ENCODE peak calls at places on chromosomes 1 and 21, in ten cellular contexts. M is SK-N-SH, H is breast epithelium, N is GM23338, I is sigmoid colon, X is suprapubic skin, L is vagina, R is HL-60, K is stomach, G is transverse colon. P is an unnamed sample.

GRCh38 chr1:115429884-115430283 is 91.8 kb upstream of the NGF start:
- DNase-seq in M (no peak), H (no peak), N (no peak), I (no peak), X (no peak), L (no peak), R (no peak), K (no peak), G (no peak), P (no peak)

GRCh38 chr1:64052777-64053176 is 150.6 kb upstream of the UBE2U start:
- DNase-seq in M (no peak), H (no peak), N (no peak), I (no peak), X (no peak), L (no peak), R (no peak), K (no peak), G (no peak), P (no peak)

GRCh38 chr21:44748621-44749020 is 37.2 kb upstream of the TSPEAR start:
- DNase-seq in M (no peak), H (no peak), N (peak), I (no peak), X (no peak), L (no peak), R (no peak), K (no peak), G (no peak), P (peak)

GRCh38 chr1:234782057-234782800 is 172.3 kb upstream of the IRF2BP2 start:
- DNase-seq in M (no peak), H (no peak), N (no peak), I (peak), X (no peak), L (no peak), R (no peak), K (no peak), G (no peak), P (no peak)

GRCh38 chr1:15696956-15697521 is 12.9 kb downstream of the PLEKHM2 start:
- DNase-seq in M (no peak), H (no peak), N (no peak), I (no peak), X (no peak), L (no peak), R (peak), K (no peak), G (peak), P (peak)

GRCh38 chr1:92949937-92950817 is 11.1 kb downstream of the DIPK1A start:
- DNase-seq in M (no peak), H (no peak), N (no peak), I (no peak), X (no peak), L (no peak), R (no peak), K (no peak), G (no peak), P (no peak)

GRCh38 chr21:31630062-31630711 is 29.3 kb upstream of the SOD1 start:
- DNase-seq in M (no peak), H (peak), N (no peak), I (no peak), X (no peak), L (no peak), R (no peak), K (peak), G (no peak), P (no peak)

GRCh38 chr1:159444507-159444906 is 5.0 kb downstream of the OR10J1 start:
- DNase-seq in M (no peak), H (no peak), N (no peak), I (no peak), X (no peak), L (no peak), R (no peak), K (no peak), G (no peak), P (no peak)

GRCh38 chr1:4101434-4102150 is 201.5 kb upstream of the C1orf174 start:
- DNase-seq in M (no peak), H (no peak), N (no peak), I (peak), X (no peak), L (no peak), R (no peak), K (no peak), G (no peak), P (no peak)

GRCh38 chr21:44723177-44724131 is 12.1 kb upstream of the TSPEAR start:
- DNase-seq in M (no peak), H (no peak), N (peak), I (no peak), X (peak), L (no peak), R (no peak), K (no peak), G (no peak), P (no peak)

GRCh38 chr1:55951291-55951690 is 628.1 kb downstream of the PLPP3 start:
- DNase-seq in M (no peak), H (no peak), N (no peak), I (no peak), X (no peak), L (no peak), R (no peak), K (no peak), G (no peak), P (no peak)

GRCh38 chr1:10211805-10212405 is 1.5 kb downstream of the KIF1B start:
- DNase-seq in M (peak), H (no peak), N (no peak), I (no peak), X (peak), L (peak), R (no peak), K (no peak), G (no peak), P (peak)

GRCh38 chr1:203546274-203546673 is 52.3 kb downstream of the OPTC start:
- DNase-seq in M (no peak), H (no peak), N (no peak), I (no peak), X (no peak), L (no peak), R (no peak), K (no peak), G (no peak), P (no peak)

GRCh38 chr1:201383647-201384405 is 6.3 kb upstream of the TNNT2 start:
- DNase-seq in M (no peak), H (no peak), N (no peak), I (no peak), X (no peak), L (no peak), R (no peak), K (no peak), G (no peak), P (no peak)

GRCh38 chr21:45640001-45640887 is 3.3 kb upstream of the PCBP3 start:
- DNase-seq in M (peak), H (no peak), N (peak), I (no peak), X (no peak), L (peak), R (peak), K (no peak), G (no peak), P (no peak)

DNA sequence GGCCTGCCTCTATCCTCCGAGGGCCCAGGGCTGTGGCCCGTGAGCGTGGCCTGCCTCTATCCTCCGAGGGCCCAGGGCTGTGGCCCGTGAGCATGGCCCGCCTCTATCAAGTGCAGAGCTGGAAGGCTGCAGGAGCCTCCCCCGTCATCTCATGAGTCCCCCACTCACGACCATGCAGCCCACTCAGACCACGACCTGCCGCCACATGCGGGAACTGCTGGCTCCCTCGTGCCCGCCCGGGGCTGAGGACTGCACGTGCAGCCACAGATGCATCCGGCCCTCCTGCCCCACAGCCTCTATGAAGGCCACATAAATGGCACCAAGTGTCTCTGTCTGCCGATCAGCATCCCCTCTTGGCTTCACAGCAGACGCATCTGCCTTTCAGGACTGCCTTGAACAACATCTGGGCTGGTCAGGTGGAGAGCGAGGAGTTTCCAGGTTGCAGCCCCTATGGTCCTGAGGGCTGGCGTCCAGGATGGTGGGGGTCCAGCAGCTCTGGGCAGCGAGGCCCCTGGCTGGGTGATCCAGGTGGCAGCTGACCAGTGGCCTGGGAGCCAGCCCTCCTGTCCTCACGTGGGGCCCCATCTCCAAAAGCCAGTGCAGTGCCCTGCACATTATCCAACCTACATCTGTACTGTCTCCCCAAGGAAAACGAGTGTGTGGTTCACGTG is 103.3 kb downstream of the PDE9A start:
- DNase-seq in M (no peak), H (no peak), N (no peak), I (no peak), X (no peak), L (no peak), R (no peak), K (no peak), G (no peak), P (peak)
- TF ChIP-seq POLR2AphosphoS5 in M (no peak), H (no peak), N (no peak), I (no peak), X (no peak), L (no peak), R (no peak), K (no peak), G (no peak), P (no peak)

GRCh38 chr1:78619029-78619428 is 1.2 kb upstream of the IFI44L start:
- DNase-seq in M (no peak), H (no peak), N (no peak), I (no peak), X (no peak), L (no peak), R (no peak), K (no peak), G (no peak), P (no peak)
- H3K4me3 ChIP-seq in M (no peak), H (peak), N (no peak), I (no peak), X (peak), L (no peak), R (no peak), K (peak), G (no peak), P (no peak)

DNA sequence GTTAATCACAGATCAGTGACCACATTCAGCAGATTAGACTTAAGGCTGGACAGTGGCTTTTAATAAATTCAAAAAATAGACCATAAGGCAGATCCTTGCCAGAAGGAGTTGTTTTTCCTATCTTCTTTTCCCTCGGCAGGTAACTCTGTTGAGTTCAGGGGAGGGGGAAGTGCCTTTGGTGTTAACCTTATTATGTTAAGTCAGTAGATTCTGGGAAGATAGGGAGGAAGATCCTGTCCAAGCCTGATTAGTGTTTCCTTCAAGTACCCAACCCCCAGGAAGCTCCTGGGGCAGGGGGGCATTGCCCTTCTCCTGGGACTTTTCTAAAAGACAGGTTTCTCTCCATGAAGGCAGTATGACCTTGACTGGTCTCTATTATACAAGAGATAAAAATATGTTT is 87.4 kb downstream of the ELAVL4 start:
- DNase-seq in M (no peak), H (no peak), N (no peak), I (no peak), X (no peak), L (no peak), R (no peak), K (no peak), G (no peak), P (no peak)
- TF ChIP-seq POLR2AphosphoS5 in M (no peak), H (no peak), N (no peak), I (no peak), X (no peak), L (no peak), R (no peak), K (no peak), G (no peak), P (no peak)

GRCh38 chr1:221736714-221737113 is 5.2 kb downstream of the DUSP10 start:
- DNase-seq in M (no peak), H (no peak), N (no peak), I (no peak), X (no peak), L (no peak), R (no peak), K (no peak), G (no peak), P (no peak)
- H3K4me3 ChIP-seq in M (no peak), H (no peak), N (no peak), I (no peak), X (no peak), L (no peak), R (no peak), K (no peak), G (no peak), P (no peak)

GRCh38 chr21:34864370-34865209 is 184.5 kb downstream of the RUNX1 start:
- DNase-seq in M (no peak), H (no peak), N (no peak), I (no peak), X (no peak), L (peak), R (no peak), K (no peak), G (no peak), P (no peak)
- TF ChIP-seq POLR2AphosphoS5 in M (no peak), H (no peak), N (no peak), I (no peak), X (no peak), L (no peak), R (no peak), K (no peak), G (no peak), P (peak)